ENCODE peak calls at places on chromosomes 4 and X, in seven cellular contexts. One of them, this sample, is unnamed.
A peak's percentile ranks its signal among the peaks of the same experiment; 100 is the strongest.

GRCh38 chr4:6942238-6942800 is 32.7 kb downstream of the TBC1D14 start:
- DNase-seq in H9: no peak
- DNase-seq in SK-N-SH: no peak
- DNase-seq in MM.1S: peak; percentile 86
- DNase-seq in neural progenitor cell: no peak
- DNase-seq in GM23338: no peak
- DNase-seq in GM23248: peak; percentile 98
- DNase-seq in this sample: peak; percentile 87

GRCh38 chrX:19705196-19705769 is 182.1 kb downstream of the SH3KBP1 start:
- DNase-seq in H9: no peak
- DNase-seq in SK-N-SH: no peak
- DNase-seq in MM.1S: no peak
- DNase-seq in neural progenitor cell: no peak
- DNase-seq in GM23338: no peak
- DNase-seq in GM23248: peak; percentile 74
- DNase-seq in this sample: no peak

GRCh38 chr4:184280591-184281071 is 63.0 kb upstream of the ENPP6 start:
- DNase-seq in H9: peak; percentile 8
- DNase-seq in SK-N-SH: no peak
- DNase-seq in MM.1S: peak; percentile 96
- DNase-seq in neural progenitor cell: no peak
- DNase-seq in GM23338: no peak
- DNase-seq in GM23248: no peak
- DNase-seq in this sample: no peak

GRCh38 chrX:85851418-85851817 is 195.9 kb downstream of the CHM start:
- DNase-seq in H9: peak; percentile 41
- DNase-seq in SK-N-SH: peak; percentile 3
- DNase-seq in MM.1S: peak; percentile 27
- DNase-seq in neural progenitor cell: peak; percentile 23
- DNase-seq in GM23338: peak; percentile 37
- DNase-seq in GM23248: peak; percentile 19
- DNase-seq in this sample: peak; percentile 44

GRCh38 chrX:6291444-6291843 is 62.8 kb upstream of the NLGN4X start:
- DNase-seq in H9: no peak
- DNase-seq in SK-N-SH: peak; percentile 11
- DNase-seq in MM.1S: no peak
- DNase-seq in neural progenitor cell: no peak
- DNase-seq in GM23338: no peak
- DNase-seq in GM23248: no peak
- DNase-seq in this sample: no peak

GRCh38 chr4:170581322-170581721 is 491.6 kb upstream of the AADAT start:
- DNase-seq in H9: peak; percentile 59
- DNase-seq in SK-N-SH: no peak
- DNase-seq in MM.1S: peak; percentile 46
- DNase-seq in neural progenitor cell: peak; percentile 49
- DNase-seq in GM23338: peak; percentile 24
- DNase-seq in GM23248: no peak
- DNase-seq in this sample: no peak

GRCh38 chr4:13483142-13484044 is 747 bp downstream of the RAB28 start:
- DNase-seq in H9: peak; percentile 66
- DNase-seq in SK-N-SH: peak; percentile 42
- DNase-seq in MM.1S: peak; percentile 33
- DNase-seq in neural progenitor cell: peak; percentile 85
- DNase-seq in GM23338: peak; percentile 75
- DNase-seq in GM23248: peak; percentile 91
- DNase-seq in this sample: peak; percentile 70

GRCh38 chr4:75769044-75769443 is 44.7 kb downstream of the USO1 start:
- DNase-seq in H9: no peak
- DNase-seq in SK-N-SH: no peak
- DNase-seq in MM.1S: no peak
- DNase-seq in neural progenitor cell: no peak
- DNase-seq in GM23338: no peak
- DNase-seq in GM23248: peak; percentile 55
- DNase-seq in this sample: peak; percentile 8

GRCh38 chr4:115851918-115852766 is 738.7 kb upstream of the NDST4 start:
- DNase-seq in H9: peak; percentile 73
- DNase-seq in SK-N-SH: peak; percentile 14
- DNase-seq in MM.1S: peak; percentile 71
- DNase-seq in neural progenitor cell: peak; percentile 84
- DNase-seq in GM23338: peak; percentile 90
- DNase-seq in GM23248: peak; percentile 56
- DNase-seq in this sample: peak; percentile 86

GRCh38 chrX:92232182-92232581 is 453.0 kb downstream of the PCDH11X start:
- DNase-seq in H9: no peak
- DNase-seq in SK-N-SH: peak; percentile 16
- DNase-seq in MM.1S: peak; percentile 9
- DNase-seq in neural progenitor cell: peak; percentile 30
- DNase-seq in GM23338: peak; percentile 44
- DNase-seq in GM23248: peak; percentile 13
- DNase-seq in this sample: peak; percentile 44

GRCh38 chr4:152106113-152106763 is 345.4 kb upstream of the GATB start:
- DNase-seq in H9: no peak
- DNase-seq in SK-N-SH: no peak
- DNase-seq in MM.1S: no peak
- DNase-seq in neural progenitor cell: no peak
- DNase-seq in GM23338: peak; percentile 19
- DNase-seq in GM23248: peak; percentile 97
- DNase-seq in this sample: peak; percentile 90

GRCh38 chr4:25783943-25784342 is 78.8 kb downstream of the SEL1L3 start:
- DNase-seq in H9: no peak
- DNase-seq in SK-N-SH: no peak
- DNase-seq in MM.1S: no peak
- DNase-seq in neural progenitor cell: no peak
- DNase-seq in GM23338: no peak
- DNase-seq in GM23248: no peak
- DNase-seq in this sample: no peak

GRCh38 chr4:30755306-30755705 is 35.1 kb downstream of the PCDH7 start:
- DNase-seq in H9: no peak
- DNase-seq in SK-N-SH: no peak
- DNase-seq in MM.1S: no peak
- DNase-seq in neural progenitor cell: no peak
- DNase-seq in GM23338: no peak
- DNase-seq in GM23248: no peak
- DNase-seq in this sample: no peak

GRCh38 chr4:148849581-148849980 is 407.4 kb upstream of the NR3C2 start:
- DNase-seq in H9: no peak
- DNase-seq in SK-N-SH: no peak
- DNase-seq in MM.1S: no peak
- DNase-seq in neural progenitor cell: no peak
- DNase-seq in GM23338: no peak
- DNase-seq in GM23248: no peak
- DNase-seq in this sample: no peak

GRCh38 chrX:10126834-10127233 is 29.9 kb upstream of the CLCN4 start:
- DNase-seq in H9: no peak
- DNase-seq in SK-N-SH: no peak
- DNase-seq in MM.1S: no peak
- DNase-seq in neural progenitor cell: no peak
- DNase-seq in GM23338: no peak
- DNase-seq in GM23248: no peak
- DNase-seq in this sample: no peak

GRCh38 chr4:140756292-140757219 is at the start of gene TBC1D9:
- DNase-seq in H9: peak; percentile 95
- DNase-seq in SK-N-SH: peak; percentile 81
- DNase-seq in MM.1S: peak; percentile 82
- DNase-seq in neural progenitor cell: peak; percentile 94
- DNase-seq in GM23338: peak; percentile 97
- DNase-seq in GM23248: peak; percentile 86
- DNase-seq in this sample: peak; percentile 91

GRCh38 chrX:66633541-66633940 is 5.3 kb downstream of the EDA2R start:
- DNase-seq in H9: no peak
- DNase-seq in SK-N-SH: no peak
- DNase-seq in MM.1S: no peak
- DNase-seq in neural progenitor cell: no peak
- DNase-seq in GM23338: no peak
- DNase-seq in GM23248: peak; percentile 73
- DNase-seq in this sample: no peak

GRCh38 chr4:7607156-7607910 is 172.6 kb upstream of the PSAPL1 start:
- DNase-seq in H9: no peak
- DNase-seq in SK-N-SH: no peak
- DNase-seq in MM.1S: no peak
- DNase-seq in neural progenitor cell: no peak
- DNase-seq in GM23338: no peak
- DNase-seq in GM23248: no peak
- DNase-seq in this sample: no peak

GRCh38 chr4:111854494-111855087 is 290.7 kb upstream of the FAM241A start:
- DNase-seq in H9: no peak
- DNase-seq in SK-N-SH: peak; percentile 5
- DNase-seq in MM.1S: peak; percentile 45
- DNase-seq in neural progenitor cell: peak; percentile 29
- DNase-seq in GM23338: peak; percentile 57
- DNase-seq in GM23248: peak; percentile 74
- DNase-seq in this sample: peak; percentile 49

GRCh38 chrX:153731117-153731844 is 6.6 kb downstream of the ABCD1 start:
- DNase-seq in H9: no peak
- DNase-seq in SK-N-SH: no peak
- DNase-seq in MM.1S: peak; percentile 15
- DNase-seq in neural progenitor cell: no peak
- DNase-seq in GM23338: no peak
- DNase-seq in GM23248: peak; percentile 35
- DNase-seq in this sample: no peak

GRCh38 chr4:630661-631060 is 5.3 kb downstream of the PDE6B start:
- DNase-seq in H9: peak; percentile 19
- DNase-seq in SK-N-SH: no peak
- DNase-seq in MM.1S: no peak
- DNase-seq in neural progenitor cell: no peak
- DNase-seq in GM23338: no peak
- DNase-seq in GM23248: no peak
- DNase-seq in this sample: no peak

DNA sequence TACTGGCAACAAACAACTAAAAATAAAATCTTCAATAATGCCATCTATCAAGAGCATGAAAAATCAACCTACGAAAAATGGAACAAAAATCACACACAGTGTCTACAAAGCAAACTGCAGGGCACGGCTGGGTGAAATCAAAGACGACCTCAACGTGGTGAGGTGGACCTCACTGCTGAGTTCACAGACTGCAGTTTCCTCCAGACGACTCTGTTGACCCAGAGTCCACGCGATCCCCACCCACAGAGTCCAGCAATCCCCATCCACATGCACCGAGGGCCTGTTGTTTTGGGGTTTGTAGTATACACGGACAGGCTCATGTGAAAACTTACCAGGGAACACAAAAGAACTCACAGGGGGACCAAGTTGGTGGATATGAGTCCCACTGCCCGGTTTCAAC is 31.1 kb upstream of the GTPBP6 start:
- DNase-seq in H9: no peak
- DNase-seq in SK-N-SH: no peak
- DNase-seq in MM.1S: no peak
- DNase-seq in neural progenitor cell: no peak
- DNase-seq in GM23338: no peak
- DNase-seq in GM23248: no peak
- DNase-seq in this sample: no peak
- H3K79me2 ChIP-seq in H9: no peaks in the 10 kb centered on the region
- H3K79me2 ChIP-seq in SK-N-SH: no peaks in the 10 kb centered on the region
- H3K79me2 ChIP-seq in MM.1S: no peaks in the 10 kb centered on the region
- H3K79me2 ChIP-seq in neural progenitor cell: peaks cover 15% of the 10 kb centered on the region
- H3K79me2 ChIP-seq in GM23338: peaks cover 41% of the 10 kb centered on the region
- H3K79me2 ChIP-seq in GM23248: no peaks in the 10 kb centered on the region
- H3K79me2 ChIP-seq in this sample: no peaks in the 10 kb centered on the region

DNA sequence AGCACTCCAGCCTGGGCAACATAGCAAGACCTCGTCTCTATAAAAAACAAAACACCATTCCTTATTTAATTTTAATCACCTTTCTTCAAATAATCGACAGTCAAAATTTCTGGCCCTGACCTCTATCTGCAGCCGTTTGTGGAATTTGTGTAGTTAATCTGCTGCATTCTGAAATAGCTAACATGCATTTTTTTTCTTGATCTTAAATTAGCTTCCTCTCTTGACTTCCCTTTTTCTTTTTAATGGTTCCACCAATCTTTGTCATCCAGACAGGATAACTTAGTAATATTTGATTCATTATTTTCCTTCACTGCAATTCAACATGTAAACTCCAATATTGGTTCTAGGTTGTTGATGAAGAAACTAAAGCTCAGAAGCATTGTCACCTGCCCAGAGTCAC is 77.3 kb downstream of the ARHGAP10 start:
- DNase-seq in H9: no peak
- DNase-seq in SK-N-SH: no peak
- DNase-seq in MM.1S: no peak
- DNase-seq in neural progenitor cell: no peak
- DNase-seq in GM23338: no peak
- DNase-seq in GM23248: no peak
- DNase-seq in this sample: no peak
- H3K79me2 ChIP-seq in H9: no peaks in the 10 kb centered on the region
- H3K79me2 ChIP-seq in SK-N-SH: peaks cover 51% of the 10 kb centered on the region
- H3K79me2 ChIP-seq in MM.1S: peaks cover 98% of the 10 kb centered on the region
- H3K79me2 ChIP-seq in neural progenitor cell: peaks cover 28% of the 10 kb centered on the region
- H3K79me2 ChIP-seq in GM23338: no peaks in the 10 kb centered on the region
- H3K79me2 ChIP-seq in GM23248: peaks cover 100% of the 10 kb centered on the region
- H3K79me2 ChIP-seq in this sample: peaks cover 76% of the 10 kb centered on the region

GRCh38 chr4:2871911-2872310 is 28.3 kb downstream of the ADD1 start:
- DNase-seq in H9: no peak
- DNase-seq in SK-N-SH: no peak
- DNase-seq in MM.1S: no peak
- DNase-seq in neural progenitor cell: no peak
- DNase-seq in GM23338: no peak
- DNase-seq in GM23248: no peak
- DNase-seq in this sample: no peak

GRCh38 chr4:2874861-2875260 is 31.2 kb downstream of the ADD1 start:
- DNase-seq in H9: no peak
- DNase-seq in SK-N-SH: no peak
- DNase-seq in MM.1S: no peak
- DNase-seq in neural progenitor cell: no peak
- DNase-seq in GM23338: no peak
- DNase-seq in GM23248: no peak
- DNase-seq in this sample: no peak

GRCh38 chr4:2871466-2871865 is 27.8 kb downstream of the ADD1 start:
- DNase-seq in H9: no peak
- DNase-seq in SK-N-SH: no peak
- DNase-seq in MM.1S: no peak
- DNase-seq in neural progenitor cell: no peak
- DNase-seq in GM23338: no peak
- DNase-seq in GM23248: no peak
- DNase-seq in this sample: no peak

GRCh38 chr4:2875556-2875955 is 31.9 kb downstream of the ADD1 start:
- DNase-seq in H9: no peak
- DNase-seq in SK-N-SH: no peak
- DNase-seq in MM.1S: no peak
- DNase-seq in neural progenitor cell: no peak
- DNase-seq in GM23338: no peak
- DNase-seq in GM23248: no peak
- DNase-seq in this sample: no peak

DNA sequence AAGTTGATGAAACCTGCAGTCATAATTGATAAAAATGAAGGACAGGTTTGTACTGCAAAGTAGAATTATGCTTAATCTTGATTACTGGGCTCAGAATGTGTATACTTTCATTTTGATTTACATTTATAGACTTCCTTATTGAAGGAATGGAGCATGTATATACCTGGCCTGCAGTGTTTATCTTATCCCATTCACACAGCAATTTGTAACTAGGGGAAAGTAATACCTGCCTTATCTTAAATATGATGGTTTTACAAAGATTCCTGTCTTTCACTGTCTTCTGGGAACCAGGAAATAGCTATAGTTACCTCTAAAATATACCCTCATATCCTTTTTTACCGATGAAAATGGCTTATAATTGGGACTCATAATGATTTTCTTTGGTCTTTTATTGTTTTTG is 29.7 kb downstream of the ADD1 start:
- DNase-seq in H9: no peak
- DNase-seq in SK-N-SH: no peak
- DNase-seq in MM.1S: no peak
- DNase-seq in neural progenitor cell: no peak
- DNase-seq in GM23338: no peak
- DNase-seq in GM23248: no peak
- DNase-seq in this sample: no peak
- H3K79me2 ChIP-seq in H9: peaks cover 17% of the 10 kb centered on the region
- H3K79me2 ChIP-seq in SK-N-SH: peaks cover 100% of the 10 kb centered on the region
- H3K79me2 ChIP-seq in MM.1S: peaks cover 91% of the 10 kb centered on the region
- H3K79me2 ChIP-seq in neural progenitor cell: peaks cover 93% of the 10 kb centered on the region
- H3K79me2 ChIP-seq in GM23338: peaks cover 86% of the 10 kb centered on the region
- H3K79me2 ChIP-seq in GM23248: peaks cover 100% of the 10 kb centered on the region
- H3K79me2 ChIP-seq in this sample: peaks cover 100% of the 10 kb centered on the region

GRCh38 chr4:180434131-180434895 is 1808.9 kb upstream of the TENM3 start:
- DNase-seq in H9: no peak
- DNase-seq in SK-N-SH: no peak
- DNase-seq in MM.1S: no peak
- DNase-seq in neural progenitor cell: no peak
- DNase-seq in GM23338: no peak
- DNase-seq in GM23248: no peak
- DNase-seq in this sample: no peak
- H3K79me2 ChIP-seq in H9: no peaks in the 10 kb centered on the region
- H3K79me2 ChIP-seq in SK-N-SH: no peaks in the 10 kb centered on the region
- H3K79me2 ChIP-seq in MM.1S: no peaks in the 10 kb centered on the region
- H3K79me2 ChIP-seq in neural progenitor cell: no peaks in the 10 kb centered on the region
- H3K79me2 ChIP-seq in GM23338: no peaks in the 10 kb centered on the region
- H3K79me2 ChIP-seq in GM23248: no peaks in the 10 kb centered on the region
- H3K79me2 ChIP-seq in this sample: no peaks in the 10 kb centered on the region

This sample was measured in hepatocyte.